ENCODE peak calls at places on chromosomes 12 and 14, in four cellular contexts. V, U, G and P are unnamed samples.

GRCh38 chr14:52067873-52068740 is 752 bp downstream of the NID2 start:
- DNase-seq in V (peak), U (peak), G (peak), P (peak)

GRCh38 chr14:101947904-101948665 is 16.3 kb upstream of the DYNC1H1 start:
- DNase-seq in V (peak), U (peak), G (peak), P (peak)

GRCh38 chr12:52834727-52835001 is 553 bp upstream of the KRT79 start:
- DNase-seq in V (no peak), U (no peak), G (no peak), P (no peak)

GRCh38 chr14:54759982-54760585 is 142.5 kb downstream of the GCH1 start:
- DNase-seq in V (no peak), U (no peak), G (no peak), P (no peak)

GRCh38 chr12:120598674-120599463 is 17.7 kb upstream of the POP5 start:
- DNase-seq in V (peak), U (no peak), G (no peak), P (peak)

GRCh38 chr14:42140831-42141279 is 534.2 kb downstream of the LRFN5 start:
- DNase-seq in V (peak), U (no peak), G (no peak), P (no peak)

GRCh38 chr12:89348894-89349669 is 3.2 kb downstream of the DUSP6 start:
- DNase-seq in V (no peak), U (no peak), G (no peak), P (no peak)

GRCh38 chr14:97120204-97121120 is 323.3 kb downstream of the VRK1 start:
- DNase-seq in V (no peak), U (no peak), G (no peak), P (no peak)

GRCh38 chr14:74548881-74549280 is 55.3 kb downstream of the ISCA2 start:
- DNase-seq in V (peak), U (no peak), G (no peak), P (no peak)

GRCh38 chr12:31306871-31307270 is 19.1 kb downstream of the SINHCAF start:
- DNase-seq in V (peak), U (no peak), G (no peak), P (no peak)

GRCh38 chr14:33850826-33851225 is 100.0 kb downstream of the EGLN3 start:
- DNase-seq in V (no peak), U (no peak), G (no peak), P (no peak)

GRCh38 chr12:47811581-47812484 is 7.9 kb downstream of the HDAC7 start:
- DNase-seq in V (peak), U (no peak), G (no peak), P (no peak)

GRCh38 chr12:12081836-12082497 is 11.2 kb downstream of the BCL2L14 start:
- DNase-seq in V (peak), U (peak), G (peak), P (peak)

GRCh38 chr14:76698631-76699030 is 62.6 kb upstream of the VASH1 start:
- DNase-seq in V (no peak), U (no peak), G (no peak), P (no peak)

GRCh38 chr14:104821971-104822608 is 21.2 kb downstream of the ZBTB42 start:
- DNase-seq in V (no peak), U (no peak), G (no peak), P (no peak)
- H3K4me2 ChIP-seq in V (no peak), U (no peak), G (no peak), P (no peak)

GRCh38 chr12:62766516-62766915 is 168.4 kb downstream of the PPM1H start:
- DNase-seq in V (no peak), U (no peak), G (no peak), P (no peak)

GRCh38 chr12:62767506-62767905 is 167.4 kb downstream of the PPM1H start:
- DNase-seq in V (peak), U (no peak), G (no peak), P (no peak)

GRCh38 chr12:62771828-62772227 is 163.1 kb downstream of the PPM1H start:
- DNase-seq in V (no peak), U (no peak), G (no peak), P (no peak)

GRCh38 chr12:62767946-62768345 is 167.0 kb downstream of the PPM1H start:
- DNase-seq in V (no peak), U (no peak), G (no peak), P (no peak)

GRCh38 chr12:62769076-62769619 is 165.8 kb downstream of the PPM1H start:
- DNase-seq in V (no peak), U (no peak), G (no peak), P (no peak)
- H3K4ac ChIP-seq in V (no peak), U (no peak), G (no peak), P (no peak)

GRCh38 chr12:102462386-102462785 is 18.0 kb downstream of the IGF1 start:
- DNase-seq in V (no peak), U (no peak), G (no peak), P (no peak)
- H2AFZ ChIP-seq in V (no peak), U (no peak), G (no peak), P (no peak)

DNA sequence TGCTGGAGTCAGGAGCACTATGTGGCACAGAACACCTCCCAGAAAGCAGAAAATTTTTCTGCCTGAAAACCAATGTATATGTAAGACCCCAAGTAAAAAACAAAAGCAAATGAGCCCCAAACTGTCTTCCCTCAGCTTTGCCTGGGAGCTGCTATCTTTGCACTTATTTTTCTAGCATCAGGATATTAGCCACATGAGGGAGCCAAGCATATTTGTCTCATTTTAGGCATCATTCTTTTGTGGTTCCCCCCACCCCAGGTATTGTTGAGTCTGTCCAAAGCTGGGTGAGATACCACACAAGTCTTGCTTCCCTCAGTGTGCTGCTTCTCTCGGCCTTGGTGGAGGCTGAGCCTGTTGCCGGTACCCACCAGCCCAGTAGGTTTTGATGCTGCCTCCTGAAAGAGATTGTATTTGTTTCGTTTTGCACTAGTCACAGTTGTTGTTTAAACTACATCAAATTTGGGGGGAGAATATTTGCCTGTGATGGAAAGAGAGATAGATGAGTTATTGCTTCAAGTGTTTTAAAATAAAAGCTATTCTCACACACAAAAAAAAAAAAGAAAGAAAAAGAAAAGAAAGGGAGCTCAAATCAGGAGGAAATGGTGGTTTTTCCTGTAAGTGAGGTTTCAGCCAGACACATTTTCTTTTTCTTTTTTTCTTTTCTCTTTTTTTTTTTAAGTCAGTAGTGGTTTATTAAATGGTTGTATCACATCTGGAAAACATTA is 58.3 kb downstream of the SLC4A8 start:
- DNase-seq in V (no peak), U (no peak), G (no peak), P (no peak)
- H3K4me2 ChIP-seq in V (peak), U (no peak), G (no peak), P (no peak)

GRCh38 chr12:4031703-4032291 is 158.6 kb upstream of the PARP11 start:
- DNase-seq in V (peak), U (no peak), G (peak), P (peak)

GRCh38 chr12:4032906-4033628 is 159.9 kb upstream of the PARP11 start:
- DNase-seq in V (peak), U (no peak), G (no peak), P (no peak)

GRCh38 chr12:4027412-4027811 is 154.2 kb upstream of the PARP11 start:
- DNase-seq in V (peak), U (no peak), G (no peak), P (no peak)

GRCh38 chr12:4034926-4035325 is 161.7 kb upstream of the PARP11 start:
- DNase-seq in V (peak), U (no peak), G (no peak), P (no peak)

DNA sequence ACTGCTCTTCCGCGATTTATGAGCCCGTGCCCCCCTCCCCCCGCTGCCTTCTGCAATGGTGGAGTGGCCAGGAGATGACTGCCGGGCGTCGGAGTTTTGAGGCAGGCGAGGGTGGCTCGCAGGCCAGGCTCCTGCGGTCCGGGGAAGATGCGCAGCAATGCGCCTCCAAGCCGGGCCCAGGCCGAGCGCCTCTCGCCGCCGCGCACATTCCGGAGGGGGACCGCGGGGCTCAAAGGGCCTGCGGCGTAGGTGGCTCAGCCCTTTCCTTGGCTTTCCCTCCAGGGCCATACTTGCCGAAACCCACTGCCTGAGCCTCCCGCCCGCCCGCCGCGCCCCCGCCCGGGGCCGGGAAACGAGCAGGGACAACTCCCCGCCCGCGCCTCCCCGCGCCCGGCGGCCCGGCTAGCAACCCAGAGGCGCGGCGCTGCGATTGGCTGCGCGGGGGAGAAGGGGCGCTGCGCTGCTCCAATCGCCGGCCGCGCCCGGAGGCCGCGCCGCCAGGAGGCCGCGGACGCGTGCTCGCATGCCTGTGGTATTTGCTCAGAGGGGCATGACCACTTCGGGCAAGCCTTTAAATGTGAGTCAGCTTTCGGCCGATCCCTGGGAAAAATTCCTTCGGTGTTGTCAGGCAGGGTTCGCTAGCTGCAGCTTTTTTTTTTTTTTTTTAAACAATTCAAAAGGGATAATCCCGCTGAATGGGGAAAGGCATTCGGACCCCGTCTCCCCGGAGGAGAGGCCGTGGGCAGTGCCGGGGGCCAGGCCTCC is 157.9 kb upstream of the PARP11 start:
- DNase-seq in V (peak), U (peak), G (peak), P (peak)
- H3K4ac ChIP-seq in V (peak), U (no peak), G (no peak), P (peak)

DNA sequence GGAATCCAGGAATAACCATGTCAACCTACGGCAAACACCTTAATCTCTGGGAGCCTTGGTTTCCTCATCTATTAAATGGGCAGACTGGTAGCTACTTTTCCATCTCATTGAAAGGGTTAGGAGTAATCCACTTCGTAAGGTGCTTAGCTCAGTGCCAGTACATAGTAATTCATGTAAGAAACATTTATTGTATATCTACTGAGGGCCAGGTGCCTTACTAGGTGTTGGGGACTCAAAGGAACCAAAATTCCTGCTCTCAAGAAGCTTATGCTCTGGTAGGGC is 152.6 kb downstream of the ZFP36L1 start:
- DNase-seq in V (no peak), U (no peak), G (no peak), P (no peak)
- H2AFZ ChIP-seq in V (no peak), U (no peak), G (no peak), P (no peak)

DNA sequence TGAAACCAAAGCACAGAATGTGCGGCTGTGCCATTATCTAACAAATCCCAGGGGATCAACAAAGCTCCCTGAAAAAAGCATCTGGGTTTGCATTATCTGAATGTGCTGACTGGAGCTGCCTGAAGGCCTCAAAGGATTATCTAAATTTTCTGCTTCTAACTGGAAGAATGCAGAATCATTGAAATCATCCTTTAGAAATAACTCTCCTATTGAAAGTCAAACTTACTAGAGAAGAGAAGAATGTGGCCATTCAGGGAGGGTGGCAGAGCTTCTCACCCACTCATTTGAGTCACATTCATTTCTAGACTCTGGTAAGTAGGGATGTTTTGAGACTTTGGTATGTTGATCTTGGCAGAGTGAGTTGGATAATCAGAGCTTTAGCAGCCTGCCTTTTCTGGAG is 220.6 kb upstream of the RGS6 start:
- DNase-seq in V (peak), U (peak), G (no peak), P (no peak)
- H3K4me2 ChIP-seq in V (peak), U (no peak), G (no peak), P (no peak)

GRCh38 chr12:6729186-6729585 is 5.3 kb downstream of the COPS7A start:
- DNase-seq in V (no peak), U (no peak), G (no peak), P (no peak)

GRCh38 chr12:6725350-6725749 is 1.5 kb downstream of the COPS7A start:
- DNase-seq in V (no peak), U (no peak), G (no peak), P (no peak)

GRCh38 chr12:6723607-6724408 is at the start of gene COPS7A:
- DNase-seq in V (peak), U (peak), G (peak), P (peak)

GRCh38 chr12:6722863-6723262 is 983 bp upstream of the COPS7A start:
- DNase-seq in V (no peak), U (no peak), G (no peak), P (no peak)

DNA sequence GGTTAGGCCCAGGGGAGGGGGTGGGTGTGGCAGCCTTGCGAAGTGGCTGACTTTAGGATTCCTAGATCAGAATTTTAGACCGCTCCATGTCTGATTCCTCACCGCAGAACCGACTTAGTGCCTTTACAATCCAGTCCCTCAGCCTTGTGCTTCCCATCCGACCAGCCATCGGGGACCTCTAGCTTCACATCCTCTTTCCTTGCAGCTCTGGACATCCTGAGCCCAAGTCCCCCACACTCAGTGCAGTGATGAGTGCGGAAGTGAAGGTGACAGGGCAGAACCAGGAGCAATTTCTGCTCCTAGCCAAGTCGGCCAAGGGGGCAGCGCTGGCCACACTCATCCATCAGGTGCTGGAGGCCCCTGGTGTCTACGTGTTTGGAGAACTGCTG is 557 bp downstream of the COPS7A start:
- DNase-seq in V (peak), U (no peak), G (no peak), P (no peak)
- H3K4ac ChIP-seq in V (peak), U (no peak), G (no peak), P (peak)